ENCODE peak calls at places on chromosomes 1 and 21, in eight cellular contexts. O, R, X, W, B, S, V and J are unnamed samples.

GRCh38 chr1:150970818-150971582 is 3.6 kb downstream of the CERS2 start:
- DNase-seq in S (no peak), W (peak; percentile 37), B (no peak), X (peak; percentile 90), V (no peak), R (no peak), O (no peak), J (peak; percentile 16)

GRCh38 chr1:99005537-99005942 is 879 bp upstream of the PLPPR5 start:
- DNase-seq in S (no peak), V (peak; percentile 24), O (no peak), B (no peak), W (no peak), X (no peak), R (no peak), J (no peak)

GRCh38 chr1:41977329-41977728 is 58.6 kb upstream of the HIVEP3 start:
- DNase-seq in W (no peak), O (no peak), V (no peak), R (peak; percentile 97), X (no peak), S (no peak), B (no peak), J (no peak)

GRCh38 chr1:27525296-27526271 is 35.6 kb upstream of the WASF2 start:
- DNase-seq in W (peak; percentile 82), V (peak; percentile 82), S (no peak), X (peak; percentile 77), R (no peak), O (peak; percentile 60), B (peak; percentile 41), J (no peak)

GRCh38 chr21:45487891-45488600 is 54.2 kb downstream of the SLC19A1 start:
- DNase-seq in R (no peak), O (no peak), W (no peak), X (no peak), V (no peak), S (no peak), B (no peak), J (no peak)

GRCh38 chr1:25529518-25530347 is 13.7 kb upstream of the LDLRAP1 start:
- DNase-seq in X (no peak), W (peak; percentile 15), V (no peak), B (no peak), R (no peak), O (no peak), S (no peak), J (no peak)

GRCh38 chr1:16250547-16251251 is 13.7 kb upstream of the CPLANE2 start:
- DNase-seq in X (no peak), R (no peak), S (peak; percentile 36), V (no peak), O (no peak), B (no peak), W (peak; percentile 40), J (peak; percentile 42)

GRCh38 chr1:223007250-223007649 is 135.8 kb downstream of the TLR5 start:
- DNase-seq in S (no peak), B (no peak), R (no peak), O (no peak), X (no peak), W (no peak), V (no peak), J (no peak)

GRCh38 chr1:6888870-6889269 is 103.6 kb downstream of the CAMTA1 start:
- DNase-seq in B (no peak), O (no peak), W (no peak), X (no peak), V (no peak), S (no peak), R (no peak), J (no peak)

GRCh38 chr1:48552420-48552819 is 80.4 kb upstream of the SPATA6 start:
- DNase-seq in R (peak; percentile 42), B (no peak), V (no peak), O (no peak), S (no peak), W (peak; percentile 16), X (no peak), J (no peak)

GRCh38 chr1:246142320-246142893 is 364.7 kb downstream of the SMYD3 start:
- DNase-seq in O (no peak), V (no peak), R (no peak), X (no peak), W (peak; percentile 93), S (peak; percentile 71), B (no peak), J (peak; percentile 77)

GRCh38 chr1:84603941-84604830 is 29.9 kb upstream of the CTBS start:
- DNase-seq in R (no peak), B (no peak), V (no peak), W (peak; percentile 100), O (no peak), S (peak; percentile 63), X (peak; percentile 76), J (peak; percentile 92)

GRCh38 chr1:87113313-87113712 is 198.9 kb downstream of the HS2ST1 start:
- DNase-seq in R (no peak), B (no peak), S (peak; percentile 94), W (peak; percentile 83), O (no peak), V (no peak), X (peak; percentile 67), J (peak; percentile 94)

GRCh38 chr1:15344800-15345710 is 64.6 kb upstream of the EFHD2 start:
- DNase-seq in V (no peak), W (no peak), X (no peak), R (no peak), S (no peak), O (no peak), B (no peak), J (no peak)

GRCh38 chr1:205077158-205077933 is 6.9 kb downstream of the TMEM81 start:
- DNase-seq in R (no peak), W (no peak), S (no peak), V (no peak), B (no peak), X (no peak), O (no peak), J (no peak)

GRCh38 chr1:110211503-110212164 is 1.5 kb downstream of the KCNC4 start:
- DNase-seq in R (no peak), X (no peak), O (no peak), W (no peak), S (no peak), B (peak; percentile 22), V (no peak), J (no peak)

GRCh38 chr1:31793086-31793485 is 22.7 kb downstream of the SPOCD1 start:
- DNase-seq in O (no peak), S (no peak), B (no peak), X (no peak), W (no peak), R (no peak), V (no peak), J (no peak)

GRCh38 chr21:45573452-45574035 is 31.3 kb upstream of the SLC19A1 start:
- DNase-seq in O (no peak), S (no peak), V (no peak), W (no peak), B (no peak), X (no peak), R (no peak), J (no peak)

GRCh38 chr21:36096398-36097290 is 26.8 kb downstream of the CBR1 start:
- DNase-seq in X (no peak), R (no peak), S (no peak), W (peak; percentile 5), B (no peak), O (no peak), V (no peak), J (no peak)

GRCh38 chr1:218384576-218384975 is 39.4 kb downstream of the TGFB2 start:
- DNase-seq in O (no peak), W (peak; percentile 90), R (peak; percentile 32), X (no peak), B (no peak), S (no peak), V (no peak), J (no peak)

GRCh38 chr1:59638172-59638800 is 176.5 kb upstream of the HOOK1 start:
- DNase-seq in V (peak; percentile 23), B (no peak), X (no peak), R (no peak), W (peak; percentile 95), S (peak; percentile 38), O (no peak), J (peak; percentile 73)

GRCh38 chr1:40362199-40362598 is 11.3 kb upstream of the SMAP2 start:
- DNase-seq in B (no peak), X (no peak), V (no peak), O (no peak), S (no peak), R (no peak), W (no peak), J (no peak)

GRCh38 chr21:32727478-32727727 is 410 bp downstream of the SYNJ1 start:
- DNase-seq in R (no peak), X (no peak), W (no peak), O (peak; percentile 19), S (no peak), B (peak; percentile 7), V (no peak), J (no peak)

GRCh38 chr1:65804584-65804983 is 11.9 kb downstream of the PDE4B start:
- DNase-seq in W (no peak), B (no peak), X (no peak), V (no peak), S (no peak), O (no peak), R (no peak), J (no peak)

GRCh38 chr1:116130376-116130775 is 19.2 kb downstream of the MAB21L3 start:
- DNase-seq in W (no peak), S (no peak), V (no peak), R (no peak), B (no peak), O (no peak), X (no peak), J (no peak)

GRCh38 chr1:19420606-19421005 is 64.7 kb downstream of the CAPZB start:
- DNase-seq in S (no peak), R (no peak), X (no peak), O (no peak), W (no peak), V (no peak), B (no peak), J (no peak)

GRCh38 chr1:65503427-65503826 is 83.0 kb downstream of the LEPR start:
- DNase-seq in V (no peak), S (no peak), O (no peak), R (no peak), X (no peak), B (no peak), W (no peak), J (no peak)